ENCODE peak calls at places on chromosomes 2 and 18, in five cellular contexts. C is left ventricle myocardium superior; D is COLO829; I is activated CD8-positive, alpha-beta memory T cell treated with anti-CD3 and anti-CD28 coated beads, Interleukin-2, amount 10 ng/mL, durations not matched to agents 7 days and 5 days; N is stimulated activated CD4-positive, alpha-beta T cell treated with anti-CD3 and anti-CD28 coated beads, Interleukin-1b, Interleukin-23, amount 100 ng/mL, for 4 hours. W is an unnamed sample.

GRCh38 chr2:121689356-121689755 is 40.1 kb upstream of the CLASP1 start:
- DNase-seq in C (no peak), D (no peak), I (no peak), N (no peak), W (peak; percentile 68)

GRCh38 chr2:137842430-137842829 is 121.8 kb upstream of the HNMT start:
- DNase-seq in C (no peak), D (no peak), I (no peak), N (no peak), W (no peak)

GRCh38 chr18:9575558-9575957 is 38.8 kb downstream of the PPP4R1 start:
- DNase-seq in C (peak; percentile 52), D (peak; percentile 48), I (no peak), N (no peak), W (peak; percentile 84)

GRCh38 chr18:36157441-36157840 is 27.7 kb downstream of the ELP2 start:
- DNase-seq in C (no peak), D (no peak), I (no peak), N (no peak), W (no peak)

GRCh38 chr18:44887227-44887631 is 206.5 kb downstream of the SETBP1 start:
- DNase-seq in C (no peak), D (no peak), I (peak; percentile 50), N (peak; percentile 19), W (no peak)

GRCh38 chr2:168184896-168185513 is 62.4 kb downstream of the STK39 start:
- DNase-seq in C (no peak), D (no peak), I (no peak), N (no peak), W (no peak)

GRCh38 chr18:34848695-34849094 is 138.6 kb downstream of the DTNA start:
- DNase-seq in C (no peak), D (no peak), I (no peak), N (no peak), W (no peak)

GRCh38 chr2:110816404-110817365 is 84.3 kb downstream of the ACOXL start:
- DNase-seq in C (no peak), D (no peak), I (no peak), N (no peak), W (no peak)

GRCh38 chr2:191329841-191330240 is 84.6 kb downstream of the MYO1B start:
- DNase-seq in C (no peak), D (no peak), I (no peak), N (no peak), W (no peak)